ENCODE peak calls at places on chromosomes 5 and 9, in five cellular contexts. One of them, this sample, is unnamed.

GRCh38 chr9:36903541-36904435 is 130.3 kb downstream of the PAX5 start:
- DNase-seq in HepG2: peak
- DNase-seq in SK-N-SH: peak
- DNase-seq in GM12878: peak
- DNase-seq in K562: peak
- DNase-seq in this sample: peak

GRCh38 chr9:111516061-111516465 is 8.9 kb upstream of the ZNF483 start:
- DNase-seq in SK-N-SH: no peak
- DNase-seq in HepG2: peak
- DNase-seq in GM12878: peak
- DNase-seq in K562: no peak
- DNase-seq in this sample: no peak

GRCh38 chr9:77981907-77982306 is 49.7 kb downstream of the GNAQ start:
- DNase-seq in K562: no peak
- DNase-seq in GM12878: no peak
- DNase-seq in HepG2: no peak
- DNase-seq in SK-N-SH: no peak
- DNase-seq in this sample: no peak

GRCh38 chr5:150836703-150837102 is 9.6 kb upstream of the IRGM start:
- DNase-seq in GM12878: no peak
- DNase-seq in HepG2: no peak
- DNase-seq in SK-N-SH: no peak
- DNase-seq in K562: no peak
- DNase-seq in this sample: no peak

GRCh38 chr5:58860680-58861079 is 277.8 kb downstream of the RAB3C start:
- DNase-seq in SK-N-SH: no peak
- DNase-seq in GM12878: no peak
- DNase-seq in K562: no peak
- DNase-seq in HepG2: no peak
- DNase-seq in this sample: no peak

GRCh38 chr9:18480649-18481048 is 6.7 kb downstream of the ADAMTSL1 start:
- DNase-seq in GM12878: no peak
- DNase-seq in SK-N-SH: no peak
- DNase-seq in HepG2: no peak
- DNase-seq in K562: no peak
- DNase-seq in this sample: no peak

GRCh38 chr9:133227242-133227860 is 18.3 kb upstream of the OBP2B start:
- DNase-seq in K562: no peak
- DNase-seq in SK-N-SH: no peak
- DNase-seq in GM12878: no peak
- DNase-seq in HepG2: no peak
- DNase-seq in this sample: no peak

GRCh38 chr9:38183994-38184568 is 115.1 kb upstream of the SHB start:
- DNase-seq in HepG2: no peak
- DNase-seq in K562: no peak
- DNase-seq in GM12878: no peak
- DNase-seq in SK-N-SH: no peak
- DNase-seq in this sample: no peak

GRCh38 chr9:130138791-130139190 is 33.4 kb upstream of the NCS1 start:
- DNase-seq in K562: peak
- DNase-seq in SK-N-SH: no peak
- DNase-seq in GM12878: no peak
- DNase-seq in HepG2: no peak
- DNase-seq in this sample: no peak

GRCh38 chr5:174317261-174317894 is 271.9 kb downstream of the NSG2 start:
- DNase-seq in SK-N-SH: peak
- DNase-seq in GM12878: no peak
- DNase-seq in HepG2: peak
- DNase-seq in K562: peak
- DNase-seq in this sample: no peak

GRCh38 chr5:154627711-154628678 is 127.2 kb upstream of the LARP1 start:
- DNase-seq in HepG2: no peak
- DNase-seq in K562: no peak
- DNase-seq in GM12878: no peak
- DNase-seq in SK-N-SH: no peak
- DNase-seq in this sample: no peak

GRCh38 chr5:14172149-14172795 is 29.1 kb downstream of the TRIO start:
- DNase-seq in K562: no peak
- DNase-seq in HepG2: no peak
- DNase-seq in GM12878: peak
- DNase-seq in SK-N-SH: no peak
- DNase-seq in this sample: no peak

GRCh38 chr5:80174790-80175189 is 81.1 kb downstream of the SERINC5 start:
- DNase-seq in K562: no peak
- DNase-seq in HepG2: no peak
- DNase-seq in GM12878: no peak
- DNase-seq in SK-N-SH: no peak
- DNase-seq in this sample: no peak

GRCh38 chr9:125262217-125262991 is 778 bp downstream of the GAPVD1 start:
- DNase-seq in GM12878: no peak
- DNase-seq in SK-N-SH: no peak
- DNase-seq in HepG2: peak
- DNase-seq in K562: no peak
- DNase-seq in this sample: no peak

GRCh38 chr9:131738838-131739191 is 1.1 kb downstream of the RAPGEF1 start:
- DNase-seq in HepG2: no peak
- DNase-seq in GM12878: no peak
- DNase-seq in K562: no peak
- DNase-seq in SK-N-SH: no peak
- DNase-seq in this sample: no peak

GRCh38 chr5:85663708-85664031 is 954.1 kb upstream of the COX7C start:
- DNase-seq in SK-N-SH: peak
- DNase-seq in HepG2: no peak
- DNase-seq in GM12878: no peak
- DNase-seq in K562: no peak
- DNase-seq in this sample: no peak

GRCh38 chr5:156500755-156501154 is 173.8 kb downstream of the SGCD start:
- DNase-seq in GM12878: no peak
- DNase-seq in HepG2: no peak
- DNase-seq in SK-N-SH: no peak
- DNase-seq in K562: no peak
- DNase-seq in this sample: no peak

GRCh38 chr9:110126986-110127864 is 80.7 kb downstream of the C9orf152 start:
- DNase-seq in HepG2: peak
- DNase-seq in SK-N-SH: no peak
- DNase-seq in GM12878: no peak
- DNase-seq in K562: no peak
- DNase-seq in this sample: no peak

GRCh38 chr9:118595719-118596305 is 773.4 kb downstream of the BRINP1 start:
- DNase-seq in SK-N-SH: peak
- DNase-seq in K562: no peak
- DNase-seq in GM12878: no peak
- DNase-seq in HepG2: no peak
- DNase-seq in this sample: no peak

GRCh38 chr9:33241298-33241697 is 1.3 kb downstream of the SPINK4 start:
- DNase-seq in HepG2: no peak
- DNase-seq in SK-N-SH: no peak
- DNase-seq in GM12878: no peak
- DNase-seq in K562: no peak
- DNase-seq in this sample: no peak

GRCh38 chr5:69502375-69503143 is 10.0 kb downstream of the OCLN start:
- DNase-seq in K562: no peak
- DNase-seq in SK-N-SH: no peak
- DNase-seq in GM12878: no peak
- DNase-seq in HepG2: peak
- DNase-seq in this sample: no peak

GRCh38 chr5:127358274-127358673 is 67.7 kb downstream of the MEGF10 start:
- DNase-seq in SK-N-SH: no peak
- DNase-seq in HepG2: no peak
- DNase-seq in GM12878: no peak
- DNase-seq in K562: no peak
- DNase-seq in this sample: no peak

GRCh38 chr9:108475813-108476212 is 380.0 kb downstream of the ACTL7B start:
- DNase-seq in HepG2: peak
- DNase-seq in K562: no peak
- DNase-seq in SK-N-SH: no peak
- DNase-seq in GM12878: no peak
- DNase-seq in this sample: no peak

GRCh38 chr9:108474356-108474755 is 381.4 kb downstream of the ACTL7B start:
- DNase-seq in HepG2: no peak
- DNase-seq in GM12878: no peak
- DNase-seq in SK-N-SH: no peak
- DNase-seq in K562: no peak
- DNase-seq in this sample: no peak

GRCh38 chr9:108469654-108470053 is 386.1 kb downstream of the ACTL7B start:
- DNase-seq in GM12878: no peak
- DNase-seq in HepG2: no peak
- DNase-seq in K562: no peak
- DNase-seq in SK-N-SH: no peak
- DNase-seq in this sample: no peak

GRCh38 chr9:108476574-108476973 is 379.2 kb downstream of the ACTL7B start:
- DNase-seq in GM12878: no peak
- DNase-seq in SK-N-SH: no peak
- DNase-seq in K562: no peak
- DNase-seq in HepG2: no peak
- DNase-seq in this sample: no peak

DNA sequence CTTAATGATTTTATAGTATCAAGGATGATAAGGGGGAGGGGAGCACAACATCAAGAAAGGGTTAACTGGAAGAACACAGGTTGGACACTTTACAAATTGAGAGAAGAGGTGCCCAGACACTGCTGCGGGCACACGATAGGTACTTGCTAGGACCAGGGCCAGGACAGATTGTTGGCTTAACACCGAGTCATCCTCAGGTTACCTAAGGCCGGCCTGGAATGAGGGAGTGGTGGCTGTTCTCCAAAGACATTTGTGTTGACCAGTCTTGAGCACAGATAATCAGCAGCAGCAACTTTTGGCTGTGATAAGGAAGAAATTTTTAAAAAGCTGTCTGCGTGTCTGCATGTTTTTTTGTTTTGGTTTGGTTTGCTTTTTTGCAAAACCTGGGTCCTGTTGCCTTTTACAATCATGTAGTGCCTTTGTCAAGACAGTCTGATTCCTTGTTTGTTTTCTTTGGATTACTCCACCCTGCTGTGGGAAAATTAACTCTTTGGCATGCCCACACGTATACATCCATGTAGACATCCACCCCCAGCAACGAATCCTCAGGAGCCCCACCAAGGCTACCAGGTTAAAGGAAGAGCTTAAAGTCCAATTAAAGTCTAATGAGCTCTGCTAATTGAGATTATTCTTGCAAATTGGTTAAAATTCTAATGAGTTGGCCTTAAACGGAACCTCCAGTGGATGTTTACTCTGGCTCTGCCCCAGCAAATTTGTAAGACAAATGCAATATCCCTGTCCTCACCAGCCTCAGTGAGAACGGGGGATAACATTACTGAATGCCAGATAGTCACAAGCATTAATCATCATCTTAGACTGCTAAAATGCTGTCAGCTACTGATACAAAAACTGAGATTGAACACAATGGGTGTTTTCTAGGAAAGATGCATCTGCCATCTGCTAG is 382.3 kb downstream of the ACTL7B start:
- DNase-seq in GM12878: no peak
- DNase-seq in K562: no peak
- DNase-seq in SK-N-SH: no peak
- DNase-seq in HepG2: no peak
- DNase-seq in this sample: no peak
- TF ChIP-seq ZBTB33 in GM12878: no peak
- TF ChIP-seq ZBTB33 in K562: no peak
- TF ChIP-seq ZBTB33 in SK-N-SH: peak
- TF ChIP-seq ZBTB33 in HepG2: no peak
- TF ChIP-seq ZBTB33 in this sample: no peak

DNA sequence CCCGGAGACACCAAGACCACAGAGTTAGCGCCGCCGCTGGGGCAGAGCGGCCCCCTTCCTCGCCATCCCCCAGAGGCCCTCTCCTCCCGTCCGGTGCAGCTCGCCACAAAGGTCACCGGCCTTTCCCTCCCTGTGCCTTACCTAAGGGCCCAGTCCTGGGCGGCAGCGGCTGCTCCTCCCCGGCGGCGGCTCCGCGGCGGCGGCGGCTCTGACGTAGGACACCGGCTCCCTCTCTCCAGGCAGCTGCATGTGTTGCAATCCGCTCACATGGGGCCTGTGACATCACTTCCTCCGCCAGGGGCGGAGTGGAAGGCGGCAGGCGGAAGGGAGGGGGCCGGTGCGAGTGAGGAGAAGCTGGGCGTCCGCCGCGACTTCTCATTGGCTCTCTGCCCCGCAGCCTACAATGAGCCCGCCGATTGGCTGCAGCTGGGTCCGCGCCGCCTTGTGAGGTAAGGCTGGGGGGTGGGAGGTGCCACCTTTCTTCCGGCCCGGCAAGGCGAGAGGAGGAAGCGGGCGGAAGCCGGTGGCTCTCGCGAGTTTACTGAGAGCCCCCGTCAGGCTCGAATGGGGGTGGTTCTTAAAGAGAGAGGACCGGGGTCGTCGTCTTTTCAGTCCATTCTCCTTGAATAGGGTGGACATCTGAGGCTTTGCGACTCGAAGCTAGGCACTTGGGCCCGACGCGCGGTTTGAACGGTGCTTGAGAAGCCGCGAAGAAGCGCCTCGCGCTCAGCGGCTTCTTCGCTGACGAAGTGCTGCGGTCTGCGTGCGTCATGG is at the start of gene ETF1:
- DNase-seq in GM12878: peak
- DNase-seq in HepG2: peak
- DNase-seq in SK-N-SH: peak
- DNase-seq in K562: peak
- DNase-seq in this sample: peak
- TF ChIP-seq ZBTB33 in GM12878: no peak
- TF ChIP-seq ZBTB33 in HepG2: no peak
- TF ChIP-seq ZBTB33 in SK-N-SH: peak
- TF ChIP-seq ZBTB33 in K562: no peak
- TF ChIP-seq ZBTB33 in this sample: peak

DNA sequence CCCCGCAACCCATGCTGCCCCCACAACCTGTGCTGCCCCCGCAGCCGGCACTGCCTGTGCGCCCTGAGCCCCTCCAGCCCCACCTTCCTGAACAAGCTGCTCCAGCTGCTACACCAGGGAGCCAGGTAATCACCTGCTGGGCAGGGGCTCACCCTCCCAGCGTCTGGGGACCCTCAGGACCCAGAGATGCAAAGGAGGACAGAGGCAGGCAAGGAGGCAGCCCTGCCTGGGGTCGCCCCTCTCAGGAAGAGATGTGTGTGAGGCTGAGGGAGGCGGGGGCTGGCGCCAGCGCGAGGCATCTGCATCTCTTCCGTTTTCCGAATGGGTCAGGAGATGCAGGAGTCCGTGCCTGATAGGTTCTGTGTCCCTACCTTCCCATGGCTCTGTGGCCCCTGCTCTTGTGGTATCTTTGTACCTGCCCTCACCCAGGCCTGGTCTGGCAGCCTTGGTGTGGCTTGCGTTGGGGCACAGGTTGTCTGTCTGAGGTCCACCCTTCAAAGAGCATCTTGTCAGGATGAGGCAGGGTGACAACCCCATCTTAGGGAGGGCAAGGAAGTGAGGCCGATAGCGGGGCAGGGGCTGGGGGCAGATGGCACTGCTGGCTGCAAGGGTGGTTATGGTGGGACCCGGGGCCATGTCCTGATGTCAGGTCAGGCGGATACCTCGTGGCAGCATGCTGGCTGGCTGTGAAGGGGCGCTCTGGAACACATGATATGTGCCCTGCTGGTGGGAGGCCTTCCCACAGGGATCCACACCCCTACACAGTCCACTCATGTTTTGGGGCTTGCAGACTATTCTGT is 75.8 kb downstream of the WNK2 start:
- DNase-seq in HepG2: no peak
- DNase-seq in K562: no peak
- DNase-seq in SK-N-SH: peak
- DNase-seq in GM12878: no peak
- DNase-seq in this sample: no peak
- TF ChIP-seq ZBTB33 in HepG2: no peak
- TF ChIP-seq ZBTB33 in K562: no peak
- TF ChIP-seq ZBTB33 in SK-N-SH: no peak
- TF ChIP-seq ZBTB33 in GM12878: no peak
- TF ChIP-seq ZBTB33 in this sample: no peak

GRCh38 chr5:109929371-109929770 is 239.6 kb downstream of the MAN2A1 start:
- DNase-seq in SK-N-SH: no peak
- DNase-seq in K562: no peak
- DNase-seq in HepG2: no peak
- DNase-seq in GM12878: no peak
- DNase-seq in this sample: no peak
- TF ChIP-seq ZBTB33 in SK-N-SH: no peak
- TF ChIP-seq ZBTB33 in K562: no peak
- TF ChIP-seq ZBTB33 in HepG2: no peak
- TF ChIP-seq ZBTB33 in GM12878: no peak
- TF ChIP-seq ZBTB33 in this sample: no peak

This sample was measured in HCT116.